ENCODE peak calls at places on chromosomes 11 and 22, in six cellular contexts. T is amniotic stem cell, O is omental fat pad, U is NCI-H748 treated with DMSO at 0.1 percent for 48 hours, P is NT2/D1, A is lower leg skin. X is an unnamed sample.

GRCh38 chr11:41522391-41522790 is 62.9 kb upstream of the LRRC4C start:
- DNase-seq in O (no peak), U (no peak), A (no peak), T (no peak), P (no peak), X (no peak)

GRCh38 chr11:2644844-2645778 is 54.7 kb downstream of the KCNQ1OT1 start:
- DNase-seq in O (no peak), U (no peak), T (no peak), A (no peak), P (no peak), X (no peak)

GRCh38 chr11:44575288-44575672 is 9.8 kb downstream of the CD82 start:
- DNase-seq in A (no peak), T (no peak), P (no peak), U (no peak), O (no peak), X (no peak)

GRCh38 chr11:70671083-70671482 is 272.8 kb downstream of the CTTN start:
- DNase-seq in O (no peak), T (no peak), A (no peak), P (no peak), U (no peak), X (no peak)

GRCh38 chr11:45671246-45672171 is 6.1 kb upstream of the CHST1 start:
- DNase-seq in A (no peak), T (no peak), U (no peak), O (no peak), P (no peak), X (no peak)

GRCh38 chr11:10350341-10350740 is 45.5 kb downstream of the ADM start:
- DNase-seq in P (peak), U (no peak), A (no peak), T (no peak), O (no peak), X (no peak)

GRCh38 chr11:34433899-34434298 is 4.8 kb upstream of the CAT start:
- DNase-seq in A (no peak), T (no peak), O (no peak), U (no peak), P (no peak), X (no peak)

GRCh38 chr22:26169312-26170111 is at the start of gene SEZ6L:
- DNase-seq in A (no peak), T (no peak), O (no peak), U (no peak), P (no peak), X (no peak)

GRCh38 chr11:10784229-10785145 is 24.2 kb downstream of the EIF4G2 start:
- DNase-seq in A (no peak), U (no peak), O (no peak), T (no peak), P (no peak), X (peak)

GRCh38 chr11:117796456-117797428 is at the start of gene DSCAML1:
- DNase-seq in T (no peak), P (no peak), O (no peak), A (no peak), U (no peak), X (no peak)

GRCh38 chr11:134510641-134511040 is 98.6 kb upstream of the B3GAT1 start:
- DNase-seq in O (no peak), U (no peak), A (no peak), P (no peak), T (no peak), X (no peak)

GRCh38 chr11:8263109-8263768 is 439 bp downstream of the LMO1 start:
- DNase-seq in O (no peak), A (no peak), T (no peak), P (no peak), U (peak), X (peak)

GRCh38 chr11:100674212-100674611 is 12.9 kb upstream of the ARHGAP42 start:
- DNase-seq in U (no peak), O (no peak), P (no peak), T (no peak), A (no peak), X (no peak)

GRCh38 chr11:29527391-29527936 is 489.4 kb downstream of the KCNA4 start:
- DNase-seq in P (no peak), T (peak), U (peak), O (no peak), A (no peak), X (no peak)

GRCh38 chr22:24599514-24599913 is 3.5 kb upstream of the GGT1 start:
- DNase-seq in U (no peak), T (no peak), P (no peak), O (no peak), A (no peak), X (no peak)